ENCODE peak calls at places on chromosomes 11 and 22, in six cellular contexts. A, F, T, G, W and U are unnamed samples.

GRCh38 chr22:50320116-50320515 is 6.7 kb downstream of the DENND6B start:
- DNase-seq in A (no peak), F (no peak), T (no peak), G (no peak), W (no peak), U (no peak)

GRCh38 chr11:66625752-66626149 is 9.3 kb downstream of the RBM14 start:
- DNase-seq in A (no peak), F (no peak), T (no peak), G (no peak), W (no peak), U (no peak)

GRCh38 chr11:111761056-111761455 is 5.1 kb downstream of the PPP2R1B start:
- DNase-seq in A (no peak), F (no peak), T (no peak), G (no peak), W (no peak), U (no peak)

GRCh38 chr22:39491696-39492095 is 10.4 kb upstream of the MIEF1 start:
- DNase-seq in A (no peak), F (no peak), T (no peak), G (no peak), W (no peak), U (no peak)

GRCh38 chr11:2760196-2760871 is 60.5 kb upstream of the KCNQ1OT1 start:
- DNase-seq in A (no peak), F (no peak), T (no peak), G (no peak), W (peak; percentile 59), U (no peak)

GRCh38 chr22:46866591-46866990 is 104.1 kb downstream of the TBC1D22A start:
- DNase-seq in A (no peak), F (peak; percentile 56), T (no peak), G (no peak), W (no peak), U (peak; percentile 98)

GRCh38 chr11:94528551-94528950 is 15.2 kb upstream of the FUT4 start:
- DNase-seq in A (no peak), F (peak; percentile 9), T (no peak), G (no peak), W (no peak), U (no peak)

GRCh38 chr11:85828640-85828978 is 17.7 kb upstream of the SYTL2 start:
- DNase-seq in A (no peak), F (no peak), T (no peak), G (no peak), W (no peak), U (no peak)

DNA sequence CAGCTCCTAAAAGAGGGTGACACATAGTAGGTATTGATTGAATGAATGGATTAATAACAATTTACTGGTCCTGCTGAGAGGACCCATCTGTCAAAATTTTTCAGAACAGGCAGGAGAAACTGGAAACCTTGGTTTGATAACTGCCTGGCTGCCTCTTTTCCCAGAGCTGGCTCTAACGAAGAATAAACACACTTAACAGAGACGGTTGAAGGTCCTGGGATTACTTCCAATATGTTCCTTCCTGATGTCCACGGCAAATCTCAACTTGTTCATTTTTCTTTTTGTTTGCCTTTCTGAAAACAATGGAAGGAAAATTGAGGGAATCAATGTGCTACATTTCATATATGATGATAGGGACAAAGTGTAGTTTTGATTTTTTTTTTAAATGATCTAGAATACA is 76.5 kb upstream of the SYT13 start:
- DNase-seq in A (no peak), F (no peak), T (no peak), G (no peak), W (no peak), U (no peak)
- H3K4me1 ChIP-seq in A (no peaks in the 10 kb centered on the region), F (no peaks in the 10 kb centered on the region), T (peaks cover 17% of the 10 kb centered on the region), G (peaks cover 10% of the 10 kb centered on the region), W (no peaks in the 10 kb centered on the region), U (no peaks in the 10 kb centered on the region)

DNA sequence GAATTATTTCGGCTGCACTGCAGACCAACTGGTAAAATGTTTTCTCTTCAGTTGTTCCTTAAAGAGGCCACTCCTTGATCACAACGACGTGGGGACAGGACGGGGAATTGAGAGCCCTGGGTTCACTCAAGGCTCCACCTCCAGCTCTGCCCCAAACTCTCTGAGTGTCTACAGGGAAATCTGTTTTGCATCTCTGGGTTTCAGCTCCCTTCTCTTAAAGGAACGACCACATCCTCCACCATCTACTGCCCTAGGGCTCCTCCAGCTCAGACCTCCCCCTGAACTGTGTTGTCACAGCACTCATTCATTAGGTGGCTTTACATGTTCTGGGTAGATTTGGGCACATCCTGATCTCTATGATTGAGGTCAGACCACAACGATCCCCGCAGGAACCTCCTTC is 5.1 kb upstream of the PPFIA1 start:
- DNase-seq in A (no peak), F (no peak), T (no peak), G (no peak), W (no peak), U (no peak)
- TF ChIP-seq CTCF in A (no peak), F (no peak), T (no peak), G (no peak), W (no peak), U (no peak)

GRCh38 chr22:43412808-43413785 is 1.3 kb downstream of the MPPED1 start:
- DNase-seq in A (no peak), F (no peak), T (peak; percentile 48), G (no peak), W (no peak), U (no peak)
- H3K27me3 ChIP-seq in A (peaks cover 13% of the 10 kb centered on the region), F (peaks cover 71% of the 10 kb centered on the region), T (peaks cover 66% of the 10 kb centered on the region), G (peaks cover 92% of the 10 kb centered on the region), W (peaks cover 58% of the 10 kb centered on the region), U (peaks cover 88% of the 10 kb centered on the region)

GRCh38 chr11:61968758-61969390 is 1.4 kb upstream of the FTH1 start:
- DNase-seq in A (no peak), F (no peak), T (no peak), G (no peak), W (peak; percentile 45), U (no peak)
- H3K4me1 ChIP-seq in A (peaks cover 48% of the 10 kb centered on the region), F (peaks cover 68% of the 10 kb centered on the region), T (peaks cover 40% of the 10 kb centered on the region), G (peaks cover 34% of the 10 kb centered on the region), W (peaks cover 61% of the 10 kb centered on the region), U (peaks cover 52% of the 10 kb centered on the region)

DNA sequence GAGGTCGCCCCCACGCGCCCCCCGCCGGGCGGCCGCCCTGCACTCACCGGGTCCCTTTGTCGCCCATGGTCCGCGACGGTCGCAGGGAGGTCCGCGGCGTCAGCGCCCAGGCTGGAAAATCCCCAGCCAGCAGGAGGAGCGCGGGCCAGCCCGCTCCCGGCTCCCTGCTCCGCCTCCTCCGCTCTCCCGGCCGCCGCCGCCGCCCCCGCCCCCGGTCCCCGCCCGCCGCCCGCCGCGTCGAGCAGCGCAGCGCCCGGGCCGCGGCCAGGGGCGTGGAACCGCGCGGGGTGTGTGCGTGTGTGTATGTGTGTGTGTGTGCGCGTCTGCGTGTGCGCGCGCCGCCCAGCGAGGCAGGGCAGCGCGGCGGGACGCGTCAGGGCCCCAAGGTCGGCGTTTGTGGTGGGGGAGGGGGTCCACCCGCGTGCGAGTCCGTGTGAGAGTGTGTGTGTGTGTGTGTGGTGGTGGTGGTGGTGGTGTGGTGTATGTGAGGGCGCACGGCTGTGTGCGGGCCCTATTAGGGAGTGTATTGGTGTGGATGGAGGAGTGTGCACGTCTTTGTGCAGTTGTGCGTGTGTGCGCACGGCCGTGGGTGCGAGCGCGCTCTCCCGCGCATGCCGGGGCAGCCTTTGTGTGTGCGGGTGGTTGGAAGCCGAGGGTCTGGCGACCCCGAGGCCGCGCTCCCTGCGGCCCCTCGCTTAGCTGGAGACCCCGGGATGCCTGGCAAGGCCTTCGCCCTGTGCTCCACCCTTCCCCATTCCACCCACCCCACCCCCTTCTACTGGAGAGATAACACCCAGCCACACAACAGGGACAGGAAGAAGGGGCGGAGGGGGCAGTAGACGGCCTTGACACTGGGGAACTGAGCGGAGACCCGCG is at the start of gene ARRB1:
- DNase-seq in A (no peak), F (peak; percentile 48), T (peak; percentile 83), G (peak; percentile 77), W (peak; percentile 91), U (no peak)
- TF ChIP-seq CTCF in A (no peak), F (no peak), T (peak; percentile 17), G (no peak), W (no peak), U (peak; percentile 18)

GRCh38 chr11:120337896-120338840 is 2.0 kb downstream of the ARHGEF12 start:
- DNase-seq in A (no peak), F (peak; percentile 45), T (peak; percentile 16), G (peak; percentile 34), W (no peak), U (no peak)

GRCh38 chr11:120336641-120337132 is 474 bp downstream of the ARHGEF12 start:
- DNase-seq in A (no peak), F (peak; percentile 43), T (no peak), G (no peak), W (no peak), U (no peak)

GRCh38 chr11:120340529-120340928 is 4.3 kb downstream of the ARHGEF12 start:
- DNase-seq in A (no peak), F (peak; percentile 74), T (no peak), G (no peak), W (no peak), U (no peak)

GRCh38 chr11:120337133-120337895 is 1.1 kb downstream of the ARHGEF12 start:
- DNase-seq in A (no peak), F (peak; percentile 41), T (peak; percentile 47), G (peak; percentile 56), W (no peak), U (no peak)

GRCh38 chr11:120339394-120339890 is 3.2 kb downstream of the ARHGEF12 start:
- DNase-seq in A (no peak), F (peak; percentile 44), T (peak; percentile 19), G (peak; percentile 69), W (no peak), U (peak; percentile 49)
- H3K27me3 ChIP-seq in A (no peaks in the 10 kb centered on the region), F (no peaks in the 10 kb centered on the region), T (no peaks in the 10 kb centered on the region), G (no peaks in the 10 kb centered on the region), W (no peaks in the 10 kb centered on the region), U (no peaks in the 10 kb centered on the region)

GRCh38 chr11:91871048-91871447 is 353.6 kb upstream of the FAT3 start:
- DNase-seq in A (no peak), F (no peak), T (no peak), G (no peak), W (no peak), U (no peak)
- H3K4me1 ChIP-seq in A (no peaks in the 10 kb centered on the region), F (peaks cover 24% of the 10 kb centered on the region), T (peaks cover 18% of the 10 kb centered on the region), G (peaks cover 17% of the 10 kb centered on the region), W (no peaks in the 10 kb centered on the region), U (no peaks in the 10 kb centered on the region)

DNA sequence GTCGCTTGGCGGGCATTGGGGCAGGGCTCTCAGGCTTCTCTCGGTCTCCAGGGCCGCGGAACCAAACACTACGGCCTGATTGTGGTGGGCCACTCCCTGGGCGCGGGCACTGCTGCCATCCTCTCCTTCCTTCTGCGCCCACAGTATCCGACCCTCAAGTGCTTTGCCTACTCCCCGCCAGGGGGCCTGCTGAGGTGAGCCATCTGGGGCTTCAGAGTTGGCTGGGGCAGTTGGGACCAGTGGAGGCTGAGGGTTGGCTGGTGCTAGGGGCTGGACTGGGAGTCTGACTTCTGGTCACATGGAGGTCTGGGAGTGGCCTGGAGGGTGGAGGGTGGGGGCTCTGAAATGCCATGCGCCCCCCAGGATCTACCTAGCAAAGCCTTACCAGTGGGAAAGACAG is 15.3 kb upstream of the MYRF start:
- DNase-seq in A (no peak), F (no peak), T (no peak), G (no peak), W (no peak), U (no peak)
- TF ChIP-seq CTCF in A (peak; percentile 41), F (no peak), T (no peak), G (no peak), W (no peak), U (no peak)

GRCh38 chr22:41888638-41889200 is 26.2 kb downstream of the SHISA8 start:
- DNase-seq in A (no peak), F (no peak), T (no peak), G (no peak), W (no peak), U (no peak)
- H3K27me3 ChIP-seq in A (no peaks in the 10 kb centered on the region), F (no peaks in the 10 kb centered on the region), T (no peaks in the 10 kb centered on the region), G (no peaks in the 10 kb centered on the region), W (no peaks in the 10 kb centered on the region), U (no peaks in the 10 kb centered on the region)